ENCODE peak calls at places on chromosomes 16 and 17, in five cellular contexts. One of them, this sample, is unnamed.

GRCh38 chr16:11792404-11793260 is 4.4 kb downstream of the ZC3H7A start:
- DNase-seq in naive thymus-derived CD8-positive, alpha-beta T cell: no peak
- DNase-seq in progenitor cell of endocrine pancreas: no peak
- DNase-seq in left cardiac atrium: no peak
- DNase-seq in NB4: no peak
- DNase-seq in this sample: no peak

GRCh38 chr17:3959921-3960601 is 4.2 kb downstream of the ATP2A3 start:
- DNase-seq in naive thymus-derived CD8-positive, alpha-beta T cell: no peak
- DNase-seq in progenitor cell of endocrine pancreas: no peak
- DNase-seq in left cardiac atrium: no peak
- DNase-seq in NB4: no peak
- DNase-seq in this sample: no peak

GRCh38 chr16:14529010-14529669 is 100.9 kb downstream of the PARN start:
- DNase-seq in naive thymus-derived CD8-positive, alpha-beta T cell: peak; percentile 37
- DNase-seq in progenitor cell of endocrine pancreas: peak; percentile 53
- DNase-seq in left cardiac atrium: peak; percentile 64
- DNase-seq in NB4: peak; percentile 81
- DNase-seq in this sample: peak; percentile 91

GRCh38 chr16:85716016-85716679 is 27.4 kb upstream of the GINS2 start:
- DNase-seq in naive thymus-derived CD8-positive, alpha-beta T cell: no peak
- DNase-seq in progenitor cell of endocrine pancreas: no peak
- DNase-seq in left cardiac atrium: no peak
- DNase-seq in NB4: no peak
- DNase-seq in this sample: no peak

GRCh38 chr16:85037050-85037410 is 9.4 kb downstream of the KIAA0513 start:
- DNase-seq in naive thymus-derived CD8-positive, alpha-beta T cell: no peak
- DNase-seq in progenitor cell of endocrine pancreas: no peak
- DNase-seq in left cardiac atrium: no peak
- DNase-seq in NB4: no peak
- DNase-seq in this sample: peak; percentile 92

GRCh38 chr17:19346351-19347255 is 15.9 kb downstream of the B9D1 start:
- DNase-seq in naive thymus-derived CD8-positive, alpha-beta T cell: no peak
- DNase-seq in progenitor cell of endocrine pancreas: no peak
- DNase-seq in left cardiac atrium: peak; percentile 85
- DNase-seq in NB4: peak; percentile 92
- DNase-seq in this sample: peak; percentile 89

GRCh38 chr16:2836646-2837508 is 6.8 kb downstream of the ZG16B start:
- DNase-seq in naive thymus-derived CD8-positive, alpha-beta T cell: no peak
- DNase-seq in progenitor cell of endocrine pancreas: no peak
- DNase-seq in left cardiac atrium: no peak
- DNase-seq in NB4: no peak
- DNase-seq in this sample: no peak

GRCh38 chr17:75526555-75527270 is 1.2 kb downstream of the LLGL2 start:
- DNase-seq in naive thymus-derived CD8-positive, alpha-beta T cell: no peak
- DNase-seq in progenitor cell of endocrine pancreas: peak; percentile 37
- DNase-seq in left cardiac atrium: no peak
- DNase-seq in NB4: no peak
- DNase-seq in this sample: no peak

GRCh38 chr17:45740553-45741330 is 43.4 kb upstream of the CRHR1 start:
- DNase-seq in naive thymus-derived CD8-positive, alpha-beta T cell: no peak
- DNase-seq in progenitor cell of endocrine pancreas: no peak
- DNase-seq in left cardiac atrium: no peak
- DNase-seq in NB4: peak; percentile 64
- DNase-seq in this sample: peak; percentile 25

GRCh38 chr16:88352261-88353200 is 30.2 kb upstream of the ZNF469 start:
- DNase-seq in naive thymus-derived CD8-positive, alpha-beta T cell: no peak
- DNase-seq in progenitor cell of endocrine pancreas: no peak
- DNase-seq in left cardiac atrium: peak; percentile 20
- DNase-seq in NB4: no peak
- DNase-seq in this sample: peak; percentile 51

GRCh38 chr17:78962345-78962983 is 17.3 kb downstream of the LGALS3BP start:
- DNase-seq in naive thymus-derived CD8-positive, alpha-beta T cell: no peak
- DNase-seq in progenitor cell of endocrine pancreas: no peak
- DNase-seq in left cardiac atrium: no peak
- DNase-seq in NB4: peak; percentile 59
- DNase-seq in this sample: no peak

This sample was measured in sigmoid colon.